ENCODE peak calls at places on chromosomes 5 and 9, in ten cellular contexts. R is AG09309, P is neural crest cell, S is brain microvascular endothelial cell, Y is fibroblast of mammary gland, O is AG04449, E is suprapubic skin, X is Peyer's patch, G is left lung, L is nephron progenitor cell. J is an unnamed sample.

GRCh38 chr5:41856644-41857491 is 13.4 kb downstream of the OXCT1 start:
- DNase-seq in R (no peak), O (no peak), X (peak; percentile 79), E (no peak), S (peak; percentile 66), P (peak; percentile 44), Y (peak; percentile 79), L (peak; percentile 59), G (no peak), J (peak; percentile 45)

GRCh38 chr9:96604005-96604320 is 15.7 kb downstream of the CDC14B start:
- DNase-seq in G (no peak), E (no peak), Y (peak; percentile 80), S (no peak), L (no peak), R (no peak), P (no peak), X (no peak), O (no peak), J (no peak)

GRCh38 chr9:114308361-114308950 is 14.4 kb upstream of the ORM1 start:
- DNase-seq in P (no peak), L (no peak), Y (no peak), S (no peak), X (peak; percentile 25), R (no peak), G (peak; percentile 27), O (no peak), E (peak; percentile 59), J (no peak)

GRCh38 chr9:4137234-4137633 is 162.6 kb downstream of the GLIS3 start:
- DNase-seq in P (no peak), E (no peak), S (peak; percentile 92), X (no peak), R (peak; percentile 92), L (no peak), O (peak; percentile 89), G (no peak), Y (peak; percentile 97), J (peak; percentile 88)

GRCh38 chr5:92659246-92659645 is 921.8 kb downstream of the NR2F1-AS1 start:
- DNase-seq in R (no peak), X (no peak), L (no peak), S (no peak), O (no peak), G (no peak), E (no peak), P (no peak), Y (no peak), J (no peak)

GRCh38 chr5:75729321-75729720 is 12.1 kb upstream of the POC5 start:
- DNase-seq in O (no peak), Y (no peak), P (no peak), L (no peak), S (no peak), X (no peak), E (no peak), R (no peak), G (no peak), J (no peak)

GRCh38 chr9:129838707-129839259 is 3.5 kb downstream of the USP20 start:
- DNase-seq in E (no peak), L (no peak), O (peak; percentile 73), G (no peak), R (peak; percentile 80), X (no peak), P (no peak), Y (peak; percentile 94), S (peak; percentile 83), J (peak; percentile 50)

GRCh38 chr9:15722888-15723287 is 170.0 kb downstream of the CCDC171 start:
- DNase-seq in X (no peak), L (peak; percentile 15), Y (peak; percentile 49), G (no peak), S (peak; percentile 48), O (no peak), E (no peak), P (peak; percentile 6), R (no peak), J (no peak)

GRCh38 chr5:73299665-73300435 is 126.9 kb downstream of the TMEM174 start:
- DNase-seq in G (no peak), O (no peak), E (no peak), R (no peak), S (no peak), X (no peak), L (peak; percentile 40), P (no peak), Y (no peak), J (no peak)

GRCh38 chr5:73297430-73297829 is 124.4 kb downstream of the TMEM174 start:
- DNase-seq in L (no peak), E (no peak), R (no peak), Y (no peak), X (no peak), P (no peak), O (no peak), S (no peak), G (no peak), J (no peak)

GRCh38 chr5:73299017-73299630 is 126.1 kb downstream of the TMEM174 start:
- DNase-seq in X (no peak), Y (no peak), G (no peak), L (peak; percentile 65), P (peak; percentile 43), O (no peak), R (no peak), E (no peak), S (no peak), J (no peak)

GRCh38 chr5:73296772-73297171 is 123.8 kb downstream of the TMEM174 start:
- DNase-seq in Y (peak; percentile 42), G (no peak), O (no peak), L (no peak), E (no peak), R (no peak), X (no peak), S (peak; percentile 92), P (no peak), J (no peak)

DNA sequence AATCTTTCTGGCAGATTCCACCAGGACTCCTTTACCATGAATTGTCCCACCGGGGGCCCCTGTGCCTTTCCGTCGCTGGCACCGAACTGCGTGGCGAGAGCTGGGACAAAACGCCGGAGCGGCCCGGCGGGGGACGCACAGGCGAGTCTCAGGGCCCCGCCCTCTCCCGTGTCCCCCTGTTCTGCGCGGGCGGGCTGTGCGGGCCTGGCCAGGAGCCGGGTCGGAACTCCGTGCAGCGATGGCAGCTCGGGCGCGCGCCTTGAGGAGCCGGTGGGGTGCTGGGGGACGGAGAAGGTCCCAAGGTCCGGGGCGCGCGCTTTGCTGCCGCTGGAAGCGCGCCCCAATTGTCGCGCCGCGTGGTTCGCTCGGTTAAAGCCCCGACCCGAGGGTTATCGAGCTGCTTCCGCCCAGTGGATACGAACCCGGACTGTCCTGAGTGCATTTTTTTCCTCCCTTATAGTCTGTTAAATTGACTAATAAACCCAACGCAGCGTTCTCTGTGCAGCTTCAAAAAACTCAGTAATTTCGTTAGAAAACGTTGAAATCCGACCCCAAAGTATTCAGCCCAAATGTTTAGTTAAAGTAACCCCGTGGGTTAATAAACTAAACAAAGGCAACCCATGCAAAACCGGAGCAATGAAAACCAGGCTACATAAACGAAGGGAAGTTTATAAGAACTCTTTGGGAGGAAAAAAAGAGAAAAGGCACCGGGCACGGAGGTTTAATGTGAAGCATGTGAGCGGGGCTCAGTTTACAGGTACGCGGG is 125.4 kb downstream of the TMEM174 start:
- DNase-seq in O (no peak), E (no peak), Y (no peak), X (no peak), P (no peak), R (no peak), S (no peak), G (no peak), L (peak; percentile 39), J (peak; percentile 78)
- TF ChIP-seq CTCF in O (no peak), E (no peak), Y (no peak), X (no peak), P (no peak), R (no peak), S (no peak), G (no peak), L (no peak), J (no peak)

GRCh38 chr9:127223266-127223665 is 41.3 kb upstream of the GARNL3 start:
- DNase-seq in S (no peak), E (no peak), R (no peak), L (no peak), X (no peak), O (no peak), Y (no peak), P (no peak), G (no peak), J (no peak)

GRCh38 chr9:127223810-127224177 is 40.8 kb upstream of the GARNL3 start:
- DNase-seq in E (no peak), P (no peak), R (no peak), Y (no peak), O (no peak), X (peak; percentile 57), G (no peak), S (no peak), L (no peak), J (no peak)

GRCh38 chr9:127224883-127225739 is 39.5 kb upstream of the GARNL3 start:
- DNase-seq in Y (peak; percentile 73), S (peak; percentile 89), R (no peak), X (peak; percentile 99), P (peak; percentile 96), O (no peak), E (peak; percentile 99), L (peak; percentile 100), G (peak; percentile 96), J (peak; percentile 64)

GRCh38 chr9:127225747-127226646 is 38.6 kb upstream of the GARNL3 start:
- DNase-seq in Y (peak; percentile 48), G (no peak), X (no peak), E (no peak), R (no peak), L (no peak), O (no peak), P (no peak), S (peak; percentile 18), J (no peak)

DNA sequence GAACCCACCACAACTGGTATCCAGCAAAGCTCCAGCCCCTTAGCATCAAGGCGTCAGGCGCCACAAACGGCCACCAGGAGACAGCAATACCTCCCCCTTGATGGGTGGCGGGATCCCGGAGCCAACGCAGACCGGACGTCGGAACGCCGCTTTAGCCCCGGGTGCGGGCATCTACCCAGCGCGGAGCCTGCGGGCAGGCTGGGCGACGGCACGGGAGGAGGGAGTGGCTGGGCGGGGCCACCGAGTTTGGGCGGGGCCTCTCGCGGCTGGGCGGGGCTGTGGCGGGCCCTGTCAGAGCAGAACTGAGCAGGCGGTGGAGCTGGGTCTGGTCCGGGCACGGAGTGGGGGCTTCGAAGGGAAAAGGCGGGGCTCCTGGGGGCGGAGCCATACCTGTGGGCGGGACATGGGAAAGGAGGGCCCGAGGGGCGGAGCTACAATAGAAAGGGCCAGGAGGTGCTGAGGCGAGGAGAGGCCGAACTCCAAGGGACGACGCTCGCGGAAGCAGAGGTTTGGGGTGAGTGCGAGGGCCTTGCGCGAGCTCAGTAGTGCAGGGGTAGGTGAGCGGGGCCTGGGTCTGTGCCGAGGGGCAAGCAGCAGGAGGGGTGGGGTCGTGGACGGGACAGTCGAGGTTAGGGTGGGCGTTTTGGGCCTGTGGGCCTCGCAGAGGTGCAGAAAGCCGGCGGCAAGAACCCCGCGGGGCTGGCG is 40.2 kb upstream of the GARNL3 start:
- DNase-seq in X (peak; percentile 96), P (peak; percentile 86), G (peak; percentile 92), R (no peak), E (peak; percentile 96), O (no peak), L (peak; percentile 98), S (peak; percentile 75), Y (peak; percentile 57), J (no peak)
- TF ChIP-seq CTCF in X (peak; percentile 5), P (peak; percentile 44), G (no peak), R (peak; percentile 16), E (peak; percentile 17), O (peak; percentile 11), L (no peak), S (peak; percentile 49), Y (no peak), J (no peak)

DNA sequence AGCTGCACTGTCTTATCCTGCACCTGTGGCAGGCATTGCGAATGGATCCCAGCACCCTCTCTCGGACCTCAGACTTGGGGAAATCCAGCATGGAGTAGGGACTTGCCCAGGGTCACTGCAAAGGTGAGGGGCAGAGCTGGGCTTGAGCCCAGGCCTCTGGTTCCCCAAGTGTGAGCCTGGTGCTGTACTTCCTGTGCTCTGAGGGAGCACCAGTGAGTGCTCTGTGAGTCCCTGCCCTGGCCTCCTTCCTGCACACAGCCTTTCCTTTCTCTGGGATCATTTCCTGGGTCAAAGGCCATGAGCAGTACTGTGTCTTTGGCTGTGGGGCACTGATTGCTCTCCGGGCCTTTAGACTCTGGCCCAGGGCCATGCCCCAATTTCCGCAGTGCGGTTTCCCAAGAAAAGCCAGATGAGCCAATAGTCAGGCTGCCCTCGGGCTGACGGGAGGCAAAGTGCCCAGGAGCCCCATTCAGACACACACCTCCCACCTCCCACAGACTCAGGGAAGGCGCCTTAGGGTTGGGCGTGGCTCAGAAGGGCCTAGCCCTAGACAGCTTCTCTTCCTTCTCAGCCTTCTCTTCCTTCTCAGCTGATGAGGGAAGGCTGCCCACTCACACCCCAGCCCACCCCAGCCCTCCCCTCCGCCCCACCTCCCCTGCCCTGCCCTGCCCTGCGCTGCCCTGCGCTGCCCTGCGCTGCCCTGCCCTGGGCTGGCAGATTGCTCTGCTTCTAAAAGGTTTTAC is 23.3 kb upstream of the TRIM14 start:
- DNase-seq in G (peak; percentile 90), S (no peak), X (peak; percentile 92), O (no peak), Y (no peak), E (no peak), L (no peak), R (no peak), P (no peak), J (no peak)
- TF ChIP-seq CTCF in G (no peak), S (no peak), X (peak; percentile 35), O (no peak), Y (no peak), E (no peak), L (no peak), R (no peak), P (no peak), J (no peak)

DNA sequence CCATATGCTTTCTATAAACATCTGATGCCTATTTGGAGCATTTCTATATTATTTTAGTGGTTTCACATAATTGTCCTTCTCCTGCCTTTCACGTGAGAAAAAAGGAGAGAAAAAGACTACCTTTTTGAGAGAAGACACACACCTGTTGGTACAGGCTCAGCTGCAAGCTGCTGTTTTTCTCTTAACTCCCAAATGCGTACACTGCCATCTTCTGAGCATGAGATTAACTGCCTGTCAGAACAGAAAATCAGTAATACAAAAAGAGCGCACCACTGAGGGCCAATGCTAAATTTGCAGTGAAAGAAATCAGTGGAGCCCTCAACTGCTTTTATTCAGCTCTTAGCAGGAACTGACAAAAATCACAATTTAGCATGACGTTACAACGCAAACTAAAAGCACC is 54.9 kb downstream of the WDR41 start:
- DNase-seq in O (no peak), S (no peak), L (no peak), R (no peak), G (no peak), E (no peak), Y (no peak), X (no peak), P (no peak), J (no peak)
- TF ChIP-seq CTCF in O (peak; percentile 2), S (peak; percentile 30), L (no peak), R (peak; percentile 14), G (no peak), E (no peak), Y (no peak), X (no peak), P (peak; percentile 58), J (no peak)